ENCODE peak calls at places on chromosomes 1 and 21, in nine cellular contexts. I is heart left ventricle, S is right lobe of liver, K is upper lobe of left lung, C is prostate gland, X is ovary, T is Peyer's patch, F is IMR-90, W is suprapubic skin. Z is an unnamed sample.

GRCh38 chr1:6180215-6180577 is at the start of gene CHD5:
- DNase-seq in I (no peak), S (no peak), K (no peak), C (no peak), X (no peak), T (no peak), F (no peak), W (no peak), Z (no peak)

GRCh38 chr21:14917762-14918161 is 147.0 kb downstream of the NRIP1 start:
- DNase-seq in I (no peak), S (no peak), K (no peak), C (no peak), X (no peak), T (no peak), F (no peak), W (no peak), Z (no peak)

GRCh38 chr1:6491480-6491962 is at the start of gene PLEKHG5:
- DNase-seq in I (no peak), S (no peak), K (no peak), C (no peak), X (no peak), T (no peak), F (peak), W (no peak), Z (no peak)

GRCh38 chr1:119713039-119713537 is 1.4 kb downstream of the PHGDH start:
- DNase-seq in I (no peak), S (peak), K (no peak), C (peak), X (peak), T (no peak), F (peak), W (no peak), Z (no peak)

GRCh38 chr1:85584264-85584781 is 3.8 kb downstream of the CCN1 start:
- DNase-seq in I (no peak), S (no peak), K (no peak), C (no peak), X (no peak), T (no peak), F (peak), W (no peak), Z (no peak)

GRCh38 chr1:191888996-191889622 is 269.2 kb upstream of the RGS18 start:
- DNase-seq in I (no peak), S (no peak), K (no peak), C (no peak), X (no peak), T (no peak), F (peak), W (no peak), Z (no peak)

GRCh38 chr1:222043444-222044292 is 301.8 kb upstream of the DUSP10 start:
- DNase-seq in I (peak), S (no peak), K (peak), C (no peak), X (no peak), T (no peak), F (peak), W (no peak), Z (no peak)

GRCh38 chr1:62271932-62272728 is 47.1 kb downstream of the KANK4 start:
- DNase-seq in I (no peak), S (no peak), K (no peak), C (no peak), X (no peak), T (peak), F (no peak), W (no peak), Z (no peak)

GRCh38 chr1:5748286-5749225 is 243.7 kb downstream of the NPHP4 start:
- DNase-seq in I (no peak), S (peak), K (peak), C (no peak), X (no peak), T (no peak), F (no peak), W (no peak), Z (peak)

GRCh38 chr1:219143735-219144134 is 29.9 kb upstream of the LYPLAL1 start:
- DNase-seq in I (no peak), S (no peak), K (no peak), C (no peak), X (no peak), T (no peak), F (peak), W (no peak), Z (no peak)

GRCh38 chr1:181396171-181396670 is 87.1 kb upstream of the CACNA1E start:
- DNase-seq in I (no peak), S (no peak), K (no peak), C (no peak), X (no peak), T (peak), F (no peak), W (no peak), Z (no peak)

GRCh38 chr1:153343811-153344717 is 4.6 kb downstream of the PGLYRP4 start:
- DNase-seq in I (no peak), S (no peak), K (no peak), C (peak), X (no peak), T (no peak), F (no peak), W (no peak), Z (no peak)
- TF ChIP-seq POLR2A in I (no peak), S (no peak), K (no peak), C (no peak), X (no peak), T (no peak), F (no peak), W (no peak), Z (no peak)

GRCh38 chr1:206698990-206699586 is 14.4 kb downstream of the MAPKAPK2 start:
- DNase-seq in I (no peak), S (no peak), K (no peak), C (no peak), X (no peak), T (no peak), F (no peak), W (no peak), Z (no peak)
- H3K4me3 ChIP-seq in I (no peak), S (no peak), K (no peak), C (no peak), X (no peak), T (no peak), F (no peak), W (no peak), Z (no peak)

DNA sequence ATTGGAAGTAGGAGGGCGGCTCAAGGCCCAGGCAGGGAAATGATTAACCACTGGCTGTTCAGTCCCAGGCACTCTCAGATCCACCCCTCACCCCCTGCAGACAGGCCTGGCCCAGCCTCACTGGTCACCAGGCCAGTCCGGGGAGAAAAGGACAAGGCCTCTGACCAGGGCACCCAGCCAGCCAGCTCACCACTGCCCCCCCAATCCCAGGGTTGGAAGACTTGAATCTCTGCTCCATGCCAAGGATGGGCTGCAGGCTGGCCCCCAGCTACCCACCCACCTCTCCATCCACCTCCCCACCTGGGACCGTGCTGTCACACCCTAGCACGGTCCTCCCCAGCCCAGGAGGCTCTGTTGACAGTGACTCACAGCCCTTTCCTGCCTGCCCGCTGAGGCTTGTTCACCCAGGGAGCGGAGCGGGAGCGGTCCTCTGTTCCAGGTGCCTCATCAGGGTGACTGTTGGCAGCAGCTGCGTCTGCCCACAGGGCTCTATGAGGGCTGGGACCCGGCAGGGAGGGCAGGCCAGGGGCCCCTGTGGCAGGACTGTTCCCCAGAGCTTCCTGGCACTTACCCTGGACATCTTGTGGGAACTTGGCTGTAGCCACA is 2.2 kb downstream of the LAD1 start:
- DNase-seq in I (no peak), S (peak), K (peak), C (peak), X (no peak), T (no peak), F (no peak), W (peak), Z (peak)
- TF ChIP-seq POLR2A in I (no peak), S (peak), K (no peak), C (peak), X (no peak), T (peak), F (no peak), W (no peak), Z (no peak)

GRCh38 chr1:32758795-32759430 is 56.3 kb upstream of the SYNC start:
- DNase-seq in I (no peak), S (no peak), K (no peak), C (no peak), X (no peak), T (no peak), F (no peak), W (no peak), Z (no peak)
- H3K4me3 ChIP-seq in I (no peak), S (no peak), K (no peak), C (peak), X (no peak), T (peak), F (no peak), W (peak), Z (peak)

DNA sequence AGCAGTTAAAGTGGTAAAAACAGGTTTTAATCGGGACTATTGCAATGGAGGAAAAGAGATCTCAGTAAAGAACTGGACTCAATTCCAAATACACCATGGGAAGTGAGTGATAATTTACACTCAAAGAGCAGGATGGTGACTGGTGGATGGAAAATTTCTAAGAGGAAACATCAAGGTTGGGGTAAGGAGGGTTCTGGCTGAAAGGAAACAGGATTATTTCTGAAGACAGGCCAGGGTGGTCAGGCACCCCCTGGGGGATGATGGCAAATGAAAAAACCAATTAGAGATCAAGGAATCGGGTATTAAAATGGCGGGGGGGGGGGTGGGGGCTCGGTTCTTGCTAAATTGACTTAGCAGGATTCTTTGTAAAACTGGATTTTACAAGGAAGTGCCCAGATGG is 12.3 kb upstream of the HSD11B1 start:
- DNase-seq in I (no peak), S (no peak), K (no peak), C (no peak), X (no peak), T (no peak), F (no peak), W (no peak), Z (no peak)
- TF ChIP-seq POLR2A in I (no peak), S (no peak), K (no peak), C (no peak), X (no peak), T (no peak), F (no peak), W (no peak), Z (no peak)

DNA sequence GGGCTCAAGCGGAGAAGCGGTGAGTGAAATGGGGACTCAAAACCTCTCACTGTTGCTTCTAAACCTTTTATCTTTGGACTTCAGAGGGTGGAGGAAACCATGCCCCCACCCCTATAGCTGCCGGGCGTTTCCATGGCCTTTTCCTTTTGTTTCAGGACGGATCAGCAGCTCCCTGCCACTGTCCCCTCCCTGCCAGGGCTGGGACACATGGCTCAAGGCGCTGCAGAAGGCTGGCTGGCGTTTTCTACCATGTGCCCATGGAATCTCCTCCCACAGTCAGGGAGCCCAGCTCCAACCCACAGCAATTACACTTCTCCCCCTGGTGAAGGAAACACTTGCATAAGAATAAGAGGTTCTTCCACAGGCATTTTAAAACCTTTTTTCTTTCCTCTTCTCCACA is 812.7 kb downstream of the PLA2G4A start:
- DNase-seq in I (no peak), S (no peak), K (no peak), C (no peak), X (no peak), T (no peak), F (no peak), W (no peak), Z (no peak)
- H3K4me3 ChIP-seq in I (no peak), S (no peak), K (no peak), C (no peak), X (no peak), T (no peak), F (no peak), W (no peak), Z (no peak)

GRCh38 chr1:228487336-228488106 is at the start of gene RNF187:
- DNase-seq in I (peak), S (peak), K (peak), C (peak), X (peak), T (peak), F (peak), W (peak), Z (peak)
- TF ChIP-seq POLR2A in I (no peak), S (peak), K (peak), C (peak), X (no peak), T (peak), F (no peak), W (peak), Z (no peak)

Z was measured in breast epithelium.